ENCODE peak calls at places on chromosomes 12 and 14, in four cellular contexts. W is HepG2, C is GM12878, B is K562. Z is an unnamed sample.
A peak's percentile ranks its signal among the peaks of the same experiment; 100 is the strongest.

GRCh38 chr12:572532-572899 is 90.7 kb downstream of the NINJ2 start:
- DNase-seq in W (peak; percentile 27), C (no peak), B (no peak), Z (no peak)

GRCh38 chr12:63805704-63806672 is 26.3 kb downstream of the RXYLT1 start:
- DNase-seq in W (peak; percentile 59), C (no peak), B (no peak), Z (no peak)

GRCh38 chr14:102592969-102593840 is 756 bp downstream of the RCOR1 start:
- DNase-seq in W (no peak), C (no peak), B (peak; percentile 53), Z (peak; percentile 46)

GRCh38 chr12:113392563-113392962 is 11.1 kb downstream of the SDS start:
- DNase-seq in W (no peak), C (no peak), B (no peak), Z (no peak)

GRCh38 chr12:94039914-94040313 is 108.5 kb upstream of the PLXNC1 start:
- DNase-seq in W (no peak), C (no peak), B (no peak), Z (no peak)

GRCh38 chr12:93025145-93026103 is 96.3 kb upstream of the EEA1 start:
- DNase-seq in W (no peak), C (peak; percentile 63), B (peak; percentile 36), Z (no peak)

GRCh38 chr14:105217764-105218163 is 30.6 kb upstream of the BTBD6 start:
- DNase-seq in W (no peak), C (no peak), B (no peak), Z (no peak)

GRCh38 chr14:105055334-105055733 is 9.9 kb downstream of the GPR132 start:
- DNase-seq in W (no peak), C (no peak), B (no peak), Z (no peak)

GRCh38 chr12:118821386-118821928 is 159.9 kb upstream of the SRRM4 start:
- DNase-seq in W (no peak), C (no peak), B (no peak), Z (no peak)

GRCh38 chr14:77738559-77739250 is 22.3 kb downstream of the SNW1 start:
- DNase-seq in W (no peak), C (no peak), B (no peak), Z (no peak)

GRCh38 chr12:88299567-88300101 is 157.5 kb downstream of the TMTC3 start:
- DNase-seq in W (no peak), C (peak; percentile 91), B (peak; percentile 13), Z (no peak)

GRCh38 chr14:82710257-82710841 is 1176.7 kb upstream of the SEL1L start:
- DNase-seq in W (peak; percentile 26), C (peak; percentile 8), B (peak; percentile 35), Z (peak; percentile 83)

GRCh38 chr14:100278702-100279101 is 27.5 kb downstream of the SLC25A29 start:
- DNase-seq in W (peak; percentile 40), C (no peak), B (no peak), Z (no peak)

GRCh38 chr12:25313591-25313990 is 62.9 kb upstream of the KRAS start:
- DNase-seq in W (no peak), C (no peak), B (no peak), Z (no peak)

GRCh38 chr14:73189651-73190050 is 47.7 kb upstream of the PAPLN start:
- DNase-seq in W (no peak), C (no peak), B (no peak), Z (no peak)

GRCh38 chr12:459430-460258 is at the start of gene B4GALNT3:
- DNase-seq in W (no peak), C (no peak), B (peak; percentile 80), Z (peak; percentile 72)

GRCh38 chr12:4276524-4277204 is 3.1 kb downstream of the CCND2 start:
- DNase-seq in W (peak; percentile 85), C (peak; percentile 78), B (peak; percentile 50), Z (peak; percentile 91)

GRCh38 chr12:28933864-28934527 is 215.1 kb upstream of the FAR2 start:
- DNase-seq in W (no peak), C (no peak), B (no peak), Z (no peak)
- TF ChIP-seq TCF7 in W (no peak), C (no peak), B (no peak), Z (no peak)

DNA sequence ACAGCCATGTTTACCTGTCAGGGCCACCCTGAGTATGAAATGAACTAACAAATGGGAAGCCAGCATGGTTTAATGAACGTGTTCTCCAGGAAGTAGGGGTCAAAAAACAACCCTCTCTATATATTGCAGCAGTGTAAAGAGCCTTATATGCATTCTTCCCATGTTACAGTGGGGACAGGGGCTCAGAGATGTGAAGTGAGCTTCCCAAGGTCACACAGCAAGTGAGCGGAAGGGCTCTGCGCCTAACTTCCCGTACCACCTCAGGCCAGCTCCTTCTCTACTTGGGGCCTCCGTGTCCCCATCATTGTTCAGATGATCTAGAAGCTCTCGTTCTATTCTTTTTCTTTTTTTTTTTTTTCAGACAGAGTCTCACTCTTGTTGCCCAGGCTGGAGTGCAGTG is 105.1 kb upstream of the MAP1LC3B2 start:
- DNase-seq in W (no peak), C (no peak), B (no peak), Z (no peak)
- TF ChIP-seq TCF7 in W (no peak), C (no peak), B (no peak), Z (no peak)

GRCh38 chr14:68653108-68653507 is 139.8 kb downstream of the ZFP36L1 start:
- DNase-seq in W (no peak), C (no peak), B (no peak), Z (no peak)
- TF ChIP-seq TCF7 in W (no peak), C (no peak), B (no peak), Z (no peak)

DNA sequence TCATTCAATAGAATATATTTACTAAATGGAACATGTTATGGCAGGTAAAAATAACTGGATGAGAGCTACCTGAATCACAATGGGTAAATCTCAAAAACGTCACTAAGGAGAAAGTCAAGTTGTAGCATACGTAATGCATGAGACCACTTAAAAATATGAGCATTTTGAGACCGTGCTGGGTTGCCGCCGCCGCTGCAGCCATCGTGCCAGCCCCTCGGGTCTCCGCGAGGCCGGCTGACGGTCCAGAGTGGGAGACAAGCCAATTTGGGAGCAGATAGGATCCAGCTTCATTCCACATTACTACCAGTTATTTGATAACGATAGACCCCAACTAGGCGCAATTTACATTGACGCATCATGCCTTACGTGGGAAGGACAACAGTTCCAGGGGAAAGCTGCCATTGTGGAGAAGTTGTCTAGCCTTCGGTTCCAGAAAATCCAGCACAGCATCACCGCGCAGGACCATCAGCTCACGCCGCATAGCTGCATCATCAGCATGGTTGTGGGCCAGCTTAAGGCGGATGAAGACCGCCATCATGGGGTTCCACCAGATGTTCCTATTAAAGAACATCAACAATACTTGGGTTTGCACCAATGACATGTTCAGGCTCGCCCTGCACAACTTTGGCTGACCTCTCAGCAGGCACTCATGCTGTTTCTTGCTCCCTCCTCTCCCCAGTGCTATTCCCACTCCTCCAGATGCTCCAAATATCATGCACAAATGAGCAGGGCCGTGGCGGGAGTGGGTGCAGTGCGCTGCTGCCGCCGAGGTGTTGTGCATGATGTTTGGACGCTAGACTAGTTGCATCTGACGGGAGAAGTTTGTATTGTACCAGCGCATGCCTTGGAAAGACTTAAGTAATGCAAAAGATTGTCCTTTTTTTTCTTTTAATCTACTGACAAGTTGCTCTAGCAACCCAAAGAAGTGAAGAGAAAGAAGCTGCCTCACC is 6.3 kb upstream of the BRMS1L start:
- DNase-seq in W (no peak), C (no peak), B (no peak), Z (no peak)
- TF ChIP-seq TCF7 in W (no peak), C (no peak), B (no peak), Z (no peak)

GRCh38 chr14:50061664-50062437 is 54.5 kb downstream of the VCPKMT start:
- DNase-seq in W (peak; percentile 76), C (peak; percentile 84), B (no peak), Z (no peak)

GRCh38 chr14:50067723-50068495 is 48.5 kb downstream of the VCPKMT start:
- DNase-seq in W (peak; percentile 90), C (no peak), B (no peak), Z (no peak)

GRCh38 chr14:50063876-50064420 is 52.4 kb downstream of the VCPKMT start:
- DNase-seq in W (no peak), C (no peak), B (no peak), Z (no peak)

GRCh38 chr14:50062438-50063039 is 53.8 kb downstream of the VCPKMT start:
- DNase-seq in W (peak; percentile 88), C (peak; percentile 71), B (peak; percentile 82), Z (no peak)

DNA sequence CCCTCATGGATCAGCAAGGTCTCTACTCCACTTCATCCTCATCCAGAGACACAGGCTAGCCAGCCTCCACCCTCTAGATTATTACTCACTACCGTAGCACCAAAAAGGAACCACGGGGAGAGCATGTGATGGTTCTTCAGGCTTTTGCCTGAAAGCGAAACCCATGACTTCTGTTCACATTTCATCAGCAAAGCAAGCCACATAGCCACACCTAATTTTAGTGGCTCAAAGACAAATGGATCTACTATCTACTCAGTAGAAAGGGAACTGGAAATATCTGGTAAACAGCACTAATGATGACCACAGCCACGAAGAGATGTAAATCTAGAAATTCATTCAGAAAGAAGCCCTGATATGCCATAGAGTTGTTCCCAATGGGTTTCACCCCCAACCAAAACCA is 51.4 kb downstream of the VCPKMT start:
- DNase-seq in W (no peak), C (peak; percentile 98), B (no peak), Z (no peak)
- TF ChIP-seq TCF7 in W (no peak), C (no peak), B (no peak), Z (no peak)

DNA sequence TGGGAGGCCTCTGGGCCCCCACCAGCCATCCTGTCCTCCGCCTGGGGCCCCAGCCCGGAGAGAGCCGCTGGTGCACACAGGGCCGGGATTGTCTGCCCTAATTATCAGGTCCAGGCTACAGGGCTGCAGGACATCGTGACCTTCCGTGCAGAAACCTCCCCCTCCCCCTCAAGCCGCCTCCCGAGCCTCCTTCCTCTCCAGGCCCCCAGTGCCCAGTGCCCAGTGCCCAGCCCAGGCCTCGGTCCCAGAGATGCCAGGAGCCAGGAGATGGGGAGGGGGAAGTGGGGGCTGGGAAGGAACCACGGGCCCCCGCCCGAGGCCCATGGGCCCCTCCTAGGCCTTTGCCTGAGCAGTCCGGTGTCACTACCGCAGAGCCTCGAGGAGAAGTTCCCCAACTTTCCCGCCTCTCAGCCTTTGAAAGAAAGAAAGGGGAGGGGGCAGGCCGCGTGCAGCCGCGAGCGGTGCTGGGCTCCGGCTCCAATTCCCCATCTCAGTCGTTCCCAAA is 612 bp upstream of the GAPDH start:
- DNase-seq in W (peak; percentile 86), C (no peak), B (peak; percentile 54), Z (peak; percentile 80)
- TF ChIP-seq TCF7 in W (no peak), C (no peak), B (no peak), Z (no peak)

DNA sequence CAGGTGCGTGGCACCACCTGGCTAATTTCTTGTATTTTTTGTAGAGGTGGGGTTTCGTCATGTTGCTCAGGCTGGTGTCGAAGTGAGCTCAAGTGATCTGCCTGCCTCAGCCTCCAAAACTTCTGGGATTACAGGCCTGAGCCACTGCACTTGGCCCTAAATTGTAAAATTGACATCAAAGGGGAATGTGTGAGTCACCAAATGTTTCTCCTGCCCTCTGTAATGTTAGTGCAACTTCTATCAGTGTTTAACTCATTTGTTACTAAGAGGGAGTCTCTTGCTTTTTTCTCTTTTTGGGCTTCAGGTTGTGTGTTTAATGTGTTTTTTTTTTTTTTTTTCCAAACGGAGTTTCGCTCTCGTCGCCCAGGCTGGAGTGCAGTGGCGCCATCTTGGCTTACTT is 2.3 kb downstream of the TULP3 start:
- DNase-seq in W (peak; percentile 46), C (no peak), B (no peak), Z (no peak)
- TF ChIP-seq TCF7 in W (peak; percentile 28), C (no peak), B (no peak), Z (no peak)

GRCh38 chr12:29220632-29221336 is 71.7 kb downstream of the FAR2 start:
- DNase-seq in W (no peak), C (no peak), B (peak; percentile 43), Z (no peak)
- TF ChIP-seq TCF7 in W (no peak), C (no peak), B (no peak), Z (no peak)